ENCODE peak calls at places on chromosomes 11 and 22, in five cellular contexts. R is H1, N is SK-N-SH, B is GM12878, J is HepG2. W is an unnamed sample.

GRCh38 chr11:27910186-27910941 is 197.6 kb downstream of the KIF18A start:
- DNase-seq in R (no peak), N (no peak), J (no peak), B (no peak), W (no peak)

GRCh38 chr11:15905334-15905733 is 451.0 kb downstream of the SOX6 start:
- DNase-seq in B (no peak), R (no peak), J (no peak), N (no peak), W (no peak)

GRCh38 chr11:9760180-9760550 is 96.3 kb downstream of the SWAP70 start:
- DNase-seq in B (no peak), J (no peak), R (no peak), N (no peak), W (no peak)

GRCh38 chr11:86484164-86484794 is 109.6 kb downstream of the CCDC81 start:
- DNase-seq in J (peak; percentile 81), R (no peak), B (no peak), N (no peak), W (peak; percentile 66)

GRCh38 chr22:37485714-37486223 is 415 bp downstream of the MFNG start:
- DNase-seq in N (no peak), J (no peak), R (no peak), B (no peak), W (no peak)

GRCh38 chr11:64713031-64713780 is 9.8 kb downstream of the NRXN2 start:
- DNase-seq in B (no peak), J (no peak), R (no peak), N (no peak), W (peak; percentile 33)

GRCh38 chr11:533586-534196 is 1.7 kb downstream of the HRAS start:
- DNase-seq in R (no peak), B (no peak), N (no peak), J (no peak), W (no peak)

GRCh38 chr11:1547467-1548098 is 24.5 kb downstream of the DUSP8 start:
- DNase-seq in B (no peak), J (no peak), N (no peak), R (no peak), W (no peak)

GRCh38 chr11:72562431-72562830 is 111.8 kb downstream of the PDE2A start:
- DNase-seq in J (no peak), R (no peak), N (no peak), B (no peak), W (no peak)

GRCh38 chr22:42388130-42388797 is 43.9 kb downstream of the NFAM1 start:
- DNase-seq in N (peak; percentile 84), J (no peak), R (no peak), B (no peak), W (peak; percentile 22)

GRCh38 chr11:96741068-96741467 is 351.3 kb downstream of the JRKL start:
- DNase-seq in J (no peak), B (no peak), N (no peak), R (no peak), W (no peak)

GRCh38 chr11:129815596-129816461 is at the start of gene TMEM45B:
- DNase-seq in B (no peak), R (no peak), N (peak; percentile 83), J (no peak), W (no peak)

GRCh38 chr11:63020671-63021255 is 5.1 kb upstream of the SLC22A8 start:
- DNase-seq in N (peak; percentile 45), J (no peak), R (peak; percentile 36), B (no peak), W (peak; percentile 62)

GRCh38 chr11:206002-206384 is 1.2 kb downstream of the BET1L start:
- DNase-seq in J (no peak), R (no peak), N (no peak), B (no peak), W (no peak)

GRCh38 chr22:25403284-25403606 is 161.2 kb upstream of the GRK3 start:
- DNase-seq in N (no peak), J (no peak), R (no peak), B (no peak), W (no peak)

GRCh38 chr11:69842746-69843528 is 23.7 kb upstream of the FGF3 start:
- DNase-seq in J (no peak), N (no peak), B (no peak), R (no peak), W (no peak)

GRCh38 chr11:73951797-73952196 is 971 bp downstream of the DNAJB13 start:
- DNase-seq in J (no peak), N (no peak), B (no peak), R (no peak), W (no peak)

GRCh38 chr22:40572976-40573375 is 63.5 kb downstream of the MRTFA start:
- DNase-seq in B (no peak), J (no peak), R (no peak), N (no peak), W (no peak)

GRCh38 chr11:63660972-63661371 is 10.2 kb downstream of the ATL3 start:
- DNase-seq in B (no peak), N (no peak), R (no peak), J (no peak), W (no peak)

GRCh38 chr22:25053153-25053805 is 100.8 kb downstream of the KIAA1671 start:
- DNase-seq in B (no peak), J (peak; percentile 63), N (no peak), R (no peak), W (no peak)

GRCh38 chr11:65613091-65613928 is 711 bp downstream of the MAP3K11 start:
- DNase-seq in R (no peak), N (no peak), J (no peak), B (no peak), W (no peak)

GRCh38 chr11:81916459-81916858 is 817.2 kb downstream of the FAM181B start:
- DNase-seq in R (no peak), B (no peak), N (no peak), J (no peak), W (no peak)

DNA sequence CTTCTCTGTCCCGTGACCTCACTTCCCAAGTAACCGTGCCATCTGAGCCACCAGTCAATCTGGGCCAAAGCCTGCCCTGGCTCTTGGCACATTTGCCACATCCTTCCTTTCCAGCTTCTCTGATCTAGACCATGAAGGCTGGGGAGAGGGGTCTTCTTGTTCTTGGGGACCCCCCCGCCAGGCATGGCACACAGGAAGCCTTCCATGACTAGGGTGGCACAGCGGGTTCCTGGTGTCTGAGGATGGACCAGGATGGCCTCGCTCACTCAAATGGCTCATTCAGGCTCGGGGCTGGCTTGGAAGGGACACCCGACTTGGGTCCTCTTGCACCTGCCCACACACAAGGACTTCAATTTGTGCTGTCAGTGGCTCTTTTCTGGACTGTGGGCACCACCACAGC is 121.3 kb downstream of the BCR start:
- DNase-seq in B (no peak), R (no peak), J (no peak), N (no peak), W (no peak)
- TF ChIP-seq YY1 in B (no peak), R (no peak), J (no peak), N (no peak), W (no peak)

DNA sequence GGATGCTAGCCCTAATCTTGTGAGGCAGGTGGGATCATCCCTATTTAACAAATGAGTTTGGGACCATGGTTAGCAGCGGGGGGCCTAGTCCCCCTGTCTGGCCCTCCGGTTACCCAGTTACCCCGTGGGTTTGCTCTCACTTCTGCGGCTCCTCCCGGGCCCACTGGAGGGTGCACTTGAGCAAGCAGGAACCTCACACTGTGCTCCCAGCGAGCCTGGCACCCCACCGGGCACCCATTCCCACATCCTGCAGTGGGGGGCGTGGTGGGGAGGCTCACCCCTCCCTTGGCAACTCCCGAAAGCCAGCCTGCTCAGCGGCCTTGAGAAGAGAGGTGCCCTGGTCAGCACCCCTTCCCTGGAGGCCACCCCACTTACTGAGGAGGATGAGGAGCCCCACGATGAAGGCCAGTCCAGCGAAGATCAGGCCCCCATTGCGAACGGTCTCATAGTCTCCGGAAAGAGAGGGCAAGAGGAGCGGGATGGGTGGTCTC is 2.5 kb downstream of the FXYD2 start:
- DNase-seq in B (no peak), N (peak; percentile 74), J (no peak), R (no peak), W (peak; percentile 56)
- TF ChIP-seq RFX5 in B (no peak), N (no peak), J (no peak), R (no peak), W (no peak)

GRCh38 chr11:45179686-45180085 is 33.2 kb downstream of the PRDM11 start:
- DNase-seq in R (no peak), B (no peak), J (no peak), N (no peak), W (no peak)

GRCh38 chr11:45180888-45181594 is 34.6 kb downstream of the PRDM11 start:
- DNase-seq in J (no peak), B (no peak), N (peak; percentile 87), R (no peak), W (peak; percentile 86)

GRCh38 chr11:45180158-45180887 is 33.9 kb downstream of the PRDM11 start:
- DNase-seq in N (peak; percentile 94), J (no peak), B (no peak), R (no peak), W (no peak)

GRCh38 chr11:45178223-45178622 is 31.8 kb downstream of the PRDM11 start:
- DNase-seq in N (no peak), B (no peak), R (no peak), J (no peak), W (no peak)

GRCh38 chr11:45178890-45179663 is 32.6 kb downstream of the PRDM11 start:
- DNase-seq in B (no peak), R (no peak), J (no peak), N (no peak), W (no peak)
- TF ChIP-seq YY1 in B (no peak), R (no peak), J (no peak), N (no peak), W (no peak)

GRCh38 chr11:34891611-34892010 is 24.6 kb downstream of the APIP start:
- DNase-seq in J (peak; percentile 63), N (no peak), R (no peak), B (no peak), W (no peak)

GRCh38 chr11:34887260-34887659 is 28.9 kb downstream of the APIP start:
- DNase-seq in B (no peak), R (no peak), J (no peak), N (no peak), W (no peak)

GRCh38 chr11:34886609-34887008 is 29.6 kb downstream of the APIP start:
- DNase-seq in J (peak; percentile 28), R (no peak), B (no peak), N (no peak), W (no peak)

GRCh38 chr11:34890089-34890488 is 26.1 kb downstream of the APIP start:
- DNase-seq in J (no peak), N (no peak), R (no peak), B (no peak), W (no peak)

GRCh38 chr11:34890812-34891211 is 25.4 kb downstream of the APIP start:
- DNase-seq in B (no peak), R (no peak), N (peak; percentile 28), J (peak; percentile 59), W (peak; percentile 17)
- TF ChIP-seq RFX5 in B (no peak), R (no peak), N (no peak), J (no peak), W (no peak)

W was measured in K562.